ENCODE peak calls at places on chromosome 1, in seven cellular contexts. Q is ACHN; C is tibial artery; Z is brain microvascular endothelial cell; H is activated T-helper 2 cell treated with anti-CD3 and anti-CD28 coated beads, Interferon-gamma antibody, Interleukin-2, Interleukin-4, amounts not matched to agents 10 μg/mL and 5 μg/mL and 100 μg/mL, durations not matched to agents 14 hours and 24 hours and 36 hours; Y is astrocyte of the cerebellum; M is BJ. O is an unnamed sample.

GRCh38 chr1:203557390-203557789 is 63.4 kb downstream of the OPTC start:
- DNase-seq in Q (peak), Z (peak), Y (no peak), H (no peak), M (peak), C (peak), O (no peak)

GRCh38 chr1:44281987-44282703 is 68.9 kb downstream of the DMAP1 start:
- DNase-seq in Y (no peak), C (no peak), Q (no peak), H (no peak), Z (no peak), M (no peak), O (no peak)

GRCh38 chr1:55817027-55817426 is 601.9 kb upstream of the USP24 start:
- DNase-seq in Q (no peak), Z (no peak), H (no peak), C (no peak), Y (no peak), M (no peak), O (no peak)

GRCh38 chr1:19469004-19469403 is 16.3 kb downstream of the CAPZB start:
- DNase-seq in M (no peak), H (no peak), Y (no peak), Q (no peak), Z (no peak), C (no peak), O (no peak)

GRCh38 chr1:84758968-84759491 is 68.8 kb upstream of the SSX2IP start:
- DNase-seq in C (peak), H (no peak), Z (peak), M (no peak), Q (no peak), Y (no peak), O (no peak)

GRCh38 chr1:47830021-47830420 is 167.2 kb downstream of the TRABD2B start:
- DNase-seq in H (no peak), Y (no peak), C (no peak), Z (no peak), Q (no peak), M (no peak), O (no peak)

GRCh38 chr1:77680173-77680572 is 2.3 kb downstream of the ZZZ3 start:
- DNase-seq in M (peak), H (no peak), Z (no peak), Q (no peak), C (no peak), Y (no peak), O (no peak)

GRCh38 chr1:7704214-7705047 is 66.7 kb upstream of the VAMP3 start:
- DNase-seq in H (peak), M (peak), Y (peak), C (peak), Z (peak), Q (peak), O (peak)